ENCODE peak calls at places on chromosomes 16 and 17, in six cellular contexts. G, S, L, X, C and E are unnamed samples.

GRCh38 chr17:47857551-47858410 is 6.8 kb upstream of the SP6 start:
- DNase-seq in G (no peak), S (no peak), L (no peak), X (no peak), C (no peak), E (no peak)

GRCh38 chr16:10871157-10871991 is 5.6 kb upstream of the CIITA start:
- DNase-seq in G (peak), S (peak), L (no peak), X (no peak), C (no peak), E (peak)

GRCh38 chr17:55571095-55571494 is 59.8 kb upstream of the SMIM36 start:
- DNase-seq in G (no peak), S (no peak), L (no peak), X (no peak), C (no peak), E (no peak)

GRCh38 chr16:74698220-74698619 is 2.4 kb downstream of the MLKL start:
- DNase-seq in G (peak), S (no peak), L (no peak), X (no peak), C (no peak), E (peak)

GRCh38 chr16:49924078-49924477 is 68.2 kb upstream of the ZNF423 start:
- DNase-seq in G (no peak), S (no peak), L (no peak), X (no peak), C (no peak), E (no peak)

GRCh38 chr17:596763-597644 is 117.6 kb downstream of the VPS53 start:
- DNase-seq in G (peak), S (no peak), L (no peak), X (no peak), C (no peak), E (peak)

GRCh38 chr16:4404247-4404966 is 12.0 kb downstream of the CORO7 start:
- DNase-seq in G (peak), S (no peak), L (peak), X (peak), C (no peak), E (peak)

GRCh38 chr17:76733618-76733957 is 3.5 kb downstream of the SRSF2 start:
- DNase-seq in G (no peak), S (no peak), L (no peak), X (no peak), C (no peak), E (no peak)

GRCh38 chr16:56337131-56337857 is 88.1 kb downstream of the AMFR start:
- DNase-seq in G (no peak), S (no peak), L (no peak), X (no peak), C (no peak), E (no peak)

GRCh38 chr17:31074772-31075538 is 19.8 kb upstream of the NF1 start:
- DNase-seq in G (no peak), S (no peak), L (peak), X (peak), C (no peak), E (peak)

GRCh38 chr17:81647640-81648012 is 8.7 kb downstream of the PDE6G start:
- DNase-seq in G (no peak), S (no peak), L (no peak), X (no peak), C (no peak), E (no peak)

GRCh38 chr16:88773812-88774291 is 11.2 kb downstream of the PIEZO1 start:
- DNase-seq in G (peak), S (peak), L (no peak), X (peak), C (no peak), E (peak)

GRCh38 chr16:50326835-50327465 is 41.8 kb downstream of the BRD7 start:
- DNase-seq in G (peak), S (no peak), L (peak), X (peak), C (no peak), E (peak)

GRCh38 chr16:14564881-14565687 is 65.0 kb downstream of the PARN start:
- DNase-seq in G (peak), S (no peak), L (no peak), X (no peak), C (peak), E (peak)

GRCh38 chr17:27538156-27538955 is 82.1 kb downstream of the KSR1 start:
- DNase-seq in G (no peak), S (no peak), L (no peak), X (no peak), C (no peak), E (no peak)

GRCh38 chr16:47493358-47494337 is 32.5 kb downstream of the PHKB start:
- DNase-seq in G (no peak), S (no peak), L (no peak), X (no peak), C (no peak), E (no peak)

GRCh38 chr17:33201255-33201654 is 91.8 kb downstream of the ASIC2 start:
- DNase-seq in G (no peak), S (no peak), L (no peak), X (no peak), C (no peak), E (no peak)

GRCh38 chr16:57801098-57801855 is 1.0 kb downstream of the KIFC3 start:
- DNase-seq in G (peak), S (no peak), L (no peak), X (no peak), C (no peak), E (peak)

GRCh38 chr16:11621920-11622651 is 35.4 kb upstream of the LITAF start:
- DNase-seq in G (no peak), S (no peak), L (no peak), X (no peak), C (no peak), E (no peak)

GRCh38 chr17:5361426-5361825 is 58.0 kb downstream of the NUP88 start:
- DNase-seq in G (no peak), S (no peak), L (no peak), X (no peak), C (no peak), E (no peak)

GRCh38 chr17:73439597-73439996 is 127.8 kb upstream of the CDC42EP4 start:
- DNase-seq in G (no peak), S (no peak), L (no peak), X (no peak), C (no peak), E (no peak)

GRCh38 chr17:48830840-48831548 is at the start of gene CALCOCO2:
- DNase-seq in G (peak), S (peak), L (peak), X (peak), C (peak), E (peak)

GRCh38 chr17:44011876-44012275 is 2.9 kb downstream of the TMEM101 start:
- DNase-seq in G (no peak), S (no peak), L (no peak), X (no peak), C (no peak), E (no peak)